ENCODE peak calls at places on chromosome 21, in five cellular contexts. Z, B, E, O and M are unnamed samples.

GRCh38 chr21:14120091-14120734 is 90.5 kb downstream of the LIPI start:
- DNase-seq in Z (no peak), B (peak; percentile 23), E (peak; percentile 43), O (peak; percentile 11), M (peak; percentile 73)

GRCh38 chr21:26806734-26807372 is 38.4 kb downstream of the ADAMTS1 start:
- DNase-seq in Z (no peak), B (no peak), E (no peak), O (no peak), M (no peak)

GRCh38 chr21:40047993-40048730 is 180.9 kb downstream of the PCP4 start:
- DNase-seq in Z (no peak), B (no peak), E (no peak), O (no peak), M (no peak)

GRCh38 chr21:40923361-40923760 is 76.4 kb upstream of the DSCAM start:
- DNase-seq in Z (no peak), B (no peak), E (no peak), O (no peak), M (no peak)

GRCh38 chr21:39118061-39118460 is 65.2 kb downstream of the PSMG1 start:
- DNase-seq in Z (no peak), B (no peak), E (no peak), O (no peak), M (no peak)

GRCh38 chr21:37921091-37921490 is 4.8 kb upstream of the KCNJ6 start:
- DNase-seq in Z (no peak), B (no peak), E (no peak), O (no peak), M (no peak)

GRCh38 chr21:36589352-36589971 is 109.5 kb upstream of the SIM2 start:
- DNase-seq in Z (no peak), B (peak; percentile 16), E (peak; percentile 65), O (peak; percentile 15), M (peak; percentile 60)

GRCh38 chr21:41222247-41223068 is 54.5 kb downstream of the BACE2 start:
- DNase-seq in Z (no peak), B (no peak), E (no peak), O (no peak), M (no peak)

GRCh38 chr21:17590443-17590842 is 22.3 kb downstream of the BTG3 start:
- DNase-seq in Z (no peak), B (no peak), E (no peak), O (no peak), M (no peak)

GRCh38 chr21:39121600-39122355 is 61.5 kb downstream of the PSMG1 start:
- DNase-seq in Z (no peak), B (no peak), E (no peak), O (no peak), M (no peak)

GRCh38 chr21:18832950-18833349 is 429.4 kb upstream of the TMPRSS15 start:
- DNase-seq in Z (no peak), B (no peak), E (no peak), O (no peak), M (no peak)

GRCh38 chr21:17491716-17492414 is 21.0 kb upstream of the CXADR start:
- DNase-seq in Z (peak; percentile 7), B (no peak), E (no peak), O (no peak), M (no peak)

GRCh38 chr21:26717146-26717739 is 128.0 kb downstream of the ADAMTS1 start:
- DNase-seq in Z (peak; percentile 2), B (no peak), E (no peak), O (no peak), M (no peak)

GRCh38 chr21:25895565-25896205 is 160.9 kb downstream of the GABPA start:
- DNase-seq in Z (no peak), B (no peak), E (peak; percentile 21), O (no peak), M (no peak)

GRCh38 chr21:42175110-42175710 is 43.7 kb upstream of the ABCG1 start:
- DNase-seq in Z (no peak), B (no peak), E (no peak), O (no peak), M (no peak)

DNA sequence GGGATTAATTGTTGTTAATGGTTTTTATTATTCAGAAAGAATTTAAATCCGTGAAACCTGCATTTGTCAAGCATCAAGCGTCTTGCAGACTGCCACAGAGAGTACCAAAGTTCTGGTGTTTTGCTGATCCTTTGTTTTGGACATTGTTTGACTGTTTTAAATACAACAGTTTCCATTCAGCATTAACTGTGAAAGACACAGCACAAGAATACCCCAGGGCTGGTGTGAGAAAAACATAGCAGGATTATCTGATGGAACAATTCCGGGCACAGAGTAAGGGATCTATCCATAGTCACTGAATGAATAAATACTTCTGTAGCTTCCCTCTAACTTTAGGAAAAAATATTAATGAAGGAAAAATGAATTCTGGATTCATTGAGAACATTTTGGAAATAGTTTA is 202.3 kb downstream of the LTN1 start:
- DNase-seq in Z (no peak), B (no peak), E (no peak), O (no peak), M (no peak)
- TF ChIP-seq ESRRA in Z (no peak), B (no peak), E (no peak), O (no peak), M (no peak)

GRCh38 chr21:32994305-32994704 is 31.4 kb upstream of the OLIG2 start:
- DNase-seq in Z (no peak), B (no peak), E (peak; percentile 24), O (no peak), M (no peak)
- TF ChIP-seq ESRRA in Z (no peak), B (no peak), E (no peak), O (no peak), M (no peak)

GRCh38 chr21:44079846-44080245 is 27.4 kb upstream of the PWP2 start:
- DNase-seq in Z (no peak), B (no peak), E (no peak), O (no peak), M (no peak)
- TF ChIP-seq ESRRA in Z (no peak), B (no peak), E (no peak), O (no peak), M (no peak)

DNA sequence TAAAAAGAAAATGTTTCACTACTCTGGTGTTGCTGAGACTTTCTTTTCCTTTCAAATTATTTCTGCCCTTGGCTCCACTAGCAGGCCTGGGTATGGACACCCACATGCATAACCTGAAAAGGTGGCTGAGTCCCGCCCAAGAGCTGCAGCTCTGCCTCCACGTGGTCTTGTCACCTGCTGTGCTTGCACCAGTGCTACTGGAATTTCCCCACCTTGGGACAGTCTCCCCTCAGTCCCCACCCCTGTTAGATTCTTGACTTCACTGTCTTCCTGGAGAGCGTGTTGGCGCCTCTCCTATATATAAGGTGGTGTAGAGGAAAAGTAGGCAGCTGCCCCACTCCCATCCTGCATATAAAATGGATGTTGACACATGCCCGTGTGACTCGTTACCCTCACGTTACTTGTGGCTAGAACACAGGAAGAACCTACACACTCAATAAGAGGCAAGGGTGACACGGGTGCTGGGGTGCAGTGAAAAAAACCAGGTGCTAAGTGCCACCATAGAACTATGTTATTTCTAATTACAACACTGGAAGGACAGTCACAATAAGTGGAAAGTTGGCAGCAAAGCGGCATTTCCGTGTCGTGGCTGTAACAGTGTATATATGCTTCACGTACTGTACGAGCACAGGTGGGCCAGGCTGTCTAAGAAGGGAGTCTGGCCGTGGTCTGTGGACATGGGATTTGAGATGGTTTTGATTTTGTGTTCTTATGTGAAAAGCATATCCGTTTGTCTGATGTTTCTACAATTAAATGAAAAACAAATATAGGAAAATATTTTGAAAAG is 61.0 kb downstream of the POFUT2 start:
- DNase-seq in Z (no peak), B (no peak), E (no peak), O (no peak), M (no peak)
- TF ChIP-seq ESRRA in Z (no peak), B (no peak), E (no peak), O (no peak), M (no peak)

GRCh38 chr21:45358711-45359310 is 46.2 kb upstream of the COL18A1 start:
- DNase-seq in Z (no peak), B (no peak), E (no peak), O (no peak), M (no peak)
- TF ChIP-seq ESRRA in Z (no peak), B (no peak), E (no peak), O (no peak), M (no peak)

DNA sequence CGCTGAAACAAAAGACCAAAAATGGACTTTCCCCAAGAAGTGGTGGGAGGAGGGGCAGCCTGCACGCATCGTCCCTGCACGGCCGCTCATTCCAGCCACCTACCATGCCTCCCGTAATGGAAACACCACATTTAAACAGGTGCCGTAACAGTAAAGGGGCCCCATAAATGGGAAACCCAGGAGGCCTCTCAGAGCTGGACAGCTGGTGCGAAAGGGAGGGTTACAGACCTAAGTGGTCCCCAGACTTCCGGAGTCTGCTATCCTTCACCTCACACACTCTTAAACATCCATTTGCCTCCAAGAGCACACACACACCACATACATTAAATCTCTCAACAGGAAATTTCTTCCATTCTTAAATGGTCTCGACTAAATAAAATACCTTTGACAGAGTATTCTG is 120.7 kb upstream of the SOD1 start:
- DNase-seq in Z (no peak), B (no peak), E (no peak), O (no peak), M (no peak)
- TF ChIP-seq ESRRA in Z (no peak), B (no peak), E (no peak), O (no peak), M (no peak)

GRCh38 chr21:43318841-43319781 is 107.8 kb downstream of the SIK1 start:
- DNase-seq in Z (no peak), B (peak; percentile 19), E (no peak), O (no peak), M (no peak)
- TF ChIP-seq ESRRA in Z (no peak), B (no peak), E (no peak), O (no peak), M (no peak)

DNA sequence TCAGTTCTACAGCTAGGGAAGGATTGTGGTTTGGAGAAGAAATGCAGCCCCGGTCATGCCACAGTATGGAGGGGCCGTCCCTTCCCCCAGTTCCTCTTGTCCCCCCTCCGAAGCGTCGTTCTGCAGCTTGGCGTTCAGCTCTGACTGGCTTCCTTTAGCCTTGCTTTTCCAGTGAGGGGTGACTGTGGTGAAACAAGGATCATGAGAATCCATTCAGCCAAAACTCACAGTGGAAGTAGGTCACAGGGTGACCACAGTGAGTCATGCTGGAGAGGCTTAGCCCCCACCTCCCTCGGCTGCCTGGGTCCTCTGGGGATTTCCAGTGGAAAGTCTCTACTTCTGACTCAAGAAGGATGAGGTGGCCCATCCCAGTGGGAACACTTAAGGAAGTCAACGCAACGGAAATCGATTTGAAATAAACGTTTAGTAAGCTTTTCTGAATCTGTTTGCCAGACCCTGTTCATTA is 37.3 kb upstream of the COL6A2 start:
- DNase-seq in Z (peak; percentile 39), B (no peak), E (no peak), O (no peak), M (no peak)
- TF ChIP-seq ESRRA in Z (no peak), B (no peak), E (no peak), O (no peak), M (no peak)

DNA sequence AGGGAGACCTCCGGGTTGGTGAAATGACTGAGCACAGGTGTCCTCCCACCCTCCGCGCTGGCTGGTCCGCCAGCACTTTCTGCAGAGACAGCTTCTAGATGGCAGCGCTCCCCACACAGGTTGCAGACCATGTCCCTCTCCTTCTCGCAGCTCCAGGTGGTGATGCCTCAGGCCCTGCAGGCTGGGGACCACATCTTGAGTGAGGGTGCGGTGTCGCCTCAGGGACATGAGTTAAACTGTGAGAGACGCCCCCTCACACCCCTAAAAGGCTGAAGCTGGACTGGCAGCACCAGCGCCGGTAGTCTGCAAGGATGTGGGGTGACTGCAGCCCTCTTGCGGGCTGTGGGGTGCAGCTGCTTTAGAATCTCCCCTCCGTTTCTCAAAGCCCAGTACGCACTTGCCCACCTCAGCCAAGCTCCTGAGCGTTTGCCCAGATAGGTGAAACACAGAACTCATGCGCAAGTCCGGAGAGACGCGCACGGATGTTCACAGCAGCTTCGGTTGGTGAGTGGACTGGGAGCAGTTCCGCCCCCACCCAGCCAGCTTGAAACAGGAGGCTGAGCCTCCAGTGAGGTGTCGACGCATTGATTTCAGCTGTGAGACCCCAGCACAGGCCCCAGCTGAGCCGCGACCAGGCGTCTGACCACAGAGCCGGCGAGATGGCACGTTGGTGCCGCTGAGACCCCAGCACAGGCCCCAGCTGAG is 28.5 kb downstream of the COL6A1 start:
- DNase-seq in Z (no peak), B (no peak), E (no peak), O (no peak), M (no peak)
- TF ChIP-seq ESRRA in Z (no peak), B (no peak), E (no peak), O (no peak), M (no peak)